ENCODE peak calls at places on chromosome 18, in seven cellular contexts. One of them, this sample, is unnamed. For H3K36me3, the result is how much of the 10 kb centered on the place peaks cover.

GRCh38 chr18:42784612-42785011 is 330.9 kb downstream of the RIT2 start:
- DNase-seq in cardiac muscle cell: no peak
- DNase-seq in transverse colon: no peak
- DNase-seq in tibial nerve: no peak
- DNase-seq in uterus: no peak
- DNase-seq in MM.1S: no peak
- DNase-seq in esophagus squamous epithelium: no peak
- DNase-seq in this sample: peak

GRCh38 chr18:63427566-63427965 is 5.3 kb upstream of the VPS4B start:
- DNase-seq in tibial nerve: no peak
- DNase-seq in transverse colon: peak
- DNase-seq in uterus: no peak
- DNase-seq in cardiac muscle cell: no peak
- DNase-seq in MM.1S: no peak
- DNase-seq in esophagus squamous epithelium: no peak
- DNase-seq in this sample: peak

GRCh38 chr18:7740815-7741214 is 173.7 kb downstream of the PTPRM start:
- DNase-seq in transverse colon: no peak
- DNase-seq in esophagus squamous epithelium: no peak
- DNase-seq in uterus: no peak
- DNase-seq in cardiac muscle cell: no peak
- DNase-seq in tibial nerve: no peak
- DNase-seq in MM.1S: no peak
- DNase-seq in this sample: no peak

GRCh38 chr18:27378396-27379094 is 193.4 kb upstream of the CHST9 start:
- DNase-seq in uterus: no peak
- DNase-seq in esophagus squamous epithelium: no peak
- DNase-seq in tibial nerve: no peak
- DNase-seq in MM.1S: no peak
- DNase-seq in transverse colon: no peak
- DNase-seq in cardiac muscle cell: peak
- DNase-seq in this sample: peak

GRCh38 chr18:44742126-44742525 is 61.4 kb downstream of the SETBP1 start:
- DNase-seq in esophagus squamous epithelium: no peak
- DNase-seq in tibial nerve: no peak
- DNase-seq in cardiac muscle cell: no peak
- DNase-seq in transverse colon: no peak
- DNase-seq in MM.1S: no peak
- DNase-seq in uterus: no peak
- DNase-seq in this sample: no peak

GRCh38 chr18:55587341-55588000 is 521 bp downstream of the TCF4 start:
- DNase-seq in uterus: peak
- DNase-seq in cardiac muscle cell: peak
- DNase-seq in esophagus squamous epithelium: no peak
- DNase-seq in tibial nerve: peak
- DNase-seq in MM.1S: peak
- DNase-seq in transverse colon: no peak
- DNase-seq in this sample: no peak

GRCh38 chr18:37438417-37439180 is 127.0 kb downstream of the CELF4 start:
- DNase-seq in esophagus squamous epithelium: no peak
- DNase-seq in transverse colon: no peak
- DNase-seq in MM.1S: no peak
- DNase-seq in cardiac muscle cell: no peak
- DNase-seq in tibial nerve: no peak
- DNase-seq in uterus: no peak
- DNase-seq in this sample: no peak

GRCh38 chr18:34626404-34627137 is 83.5 kb upstream of the DTNA start:
- DNase-seq in transverse colon: no peak
- DNase-seq in esophagus squamous epithelium: no peak
- DNase-seq in MM.1S: no peak
- DNase-seq in uterus: no peak
- DNase-seq in cardiac muscle cell: no peak
- DNase-seq in tibial nerve: no peak
- DNase-seq in this sample: peak

GRCh38 chr18:52339891-52340371 is at the start of gene DCC:
- DNase-seq in MM.1S: peak
- DNase-seq in cardiac muscle cell: peak
- DNase-seq in transverse colon: peak
- DNase-seq in uterus: no peak
- DNase-seq in esophagus squamous epithelium: no peak
- DNase-seq in tibial nerve: no peak
- DNase-seq in this sample: no peak

GRCh38 chr18:59617468-59617932 is 79.7 kb downstream of the CCBE1 start:
- DNase-seq in transverse colon: no peak
- DNase-seq in esophagus squamous epithelium: no peak
- DNase-seq in uterus: no peak
- DNase-seq in tibial nerve: no peak
- DNase-seq in cardiac muscle cell: peak
- DNase-seq in MM.1S: no peak
- DNase-seq in this sample: no peak

GRCh38 chr18:78974115-78974740 is 5.4 kb upstream of the SALL3 start:
- DNase-seq in cardiac muscle cell: no peak
- DNase-seq in esophagus squamous epithelium: no peak
- DNase-seq in uterus: no peak
- DNase-seq in tibial nerve: no peak
- DNase-seq in MM.1S: no peak
- DNase-seq in transverse colon: no peak
- DNase-seq in this sample: no peak

GRCh38 chr18:51537487-51537886 is 340.0 kb upstream of the MEX3C start:
- DNase-seq in transverse colon: peak
- DNase-seq in MM.1S: peak
- DNase-seq in uterus: no peak
- DNase-seq in cardiac muscle cell: peak
- DNase-seq in tibial nerve: no peak
- DNase-seq in esophagus squamous epithelium: no peak
- DNase-seq in this sample: no peak

GRCh38 chr18:55781481-55781957 is 193.5 kb upstream of the TCF4 start:
- DNase-seq in MM.1S: no peak
- DNase-seq in cardiac muscle cell: peak
- DNase-seq in uterus: peak
- DNase-seq in transverse colon: peak
- DNase-seq in tibial nerve: peak
- DNase-seq in esophagus squamous epithelium: no peak
- DNase-seq in this sample: no peak

GRCh38 chr18:66867653-66868052 is 263.8 kb upstream of the CDH19 start:
- DNase-seq in transverse colon: no peak
- DNase-seq in esophagus squamous epithelium: no peak
- DNase-seq in uterus: no peak
- DNase-seq in tibial nerve: no peak
- DNase-seq in MM.1S: peak
- DNase-seq in cardiac muscle cell: no peak
- DNase-seq in this sample: no peak

GRCh38 chr18:51541230-51541629 is 343.7 kb upstream of the MEX3C start:
- DNase-seq in esophagus squamous epithelium: no peak
- DNase-seq in cardiac muscle cell: no peak
- DNase-seq in MM.1S: no peak
- DNase-seq in transverse colon: no peak
- DNase-seq in uterus: no peak
- DNase-seq in tibial nerve: no peak
- DNase-seq in this sample: no peak

GRCh38 chr18:21257383-21257782 is 15.4 kb downstream of the GREB1L start:
- DNase-seq in tibial nerve: no peak
- DNase-seq in transverse colon: no peak
- DNase-seq in uterus: no peak
- DNase-seq in esophagus squamous epithelium: no peak
- DNase-seq in MM.1S: no peak
- DNase-seq in cardiac muscle cell: peak
- DNase-seq in this sample: no peak

DNA sequence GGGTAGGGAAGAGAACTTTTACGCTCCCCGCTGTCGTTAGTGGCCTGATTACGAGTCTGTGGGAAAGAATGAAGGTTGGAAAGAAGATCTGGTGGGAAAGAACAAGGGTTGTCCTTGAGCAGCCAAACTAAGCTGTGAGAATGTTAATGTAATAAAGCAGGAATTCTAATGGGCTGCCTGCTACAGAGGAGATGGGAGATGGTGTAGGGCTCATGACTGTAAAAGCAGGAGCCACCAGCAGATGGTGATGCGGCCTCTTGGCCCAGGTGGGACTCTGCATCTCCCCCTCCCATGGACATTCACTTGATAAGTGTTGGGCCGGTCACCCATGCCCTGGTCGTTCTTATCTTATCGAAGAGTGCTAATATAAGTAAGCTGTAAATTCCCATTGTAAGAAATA is 150.0 kb downstream of the NEDD4L start:
- DNase-seq in cardiac muscle cell: no peak
- DNase-seq in esophagus squamous epithelium: no peak
- DNase-seq in uterus: no peak
- DNase-seq in transverse colon: no peak
- DNase-seq in tibial nerve: no peak
- DNase-seq in MM.1S: no peak
- DNase-seq in this sample: no peak
- TF ChIP-seq CTCF in cardiac muscle cell: peak
- TF ChIP-seq CTCF in esophagus squamous epithelium: no peak
- TF ChIP-seq CTCF in uterus: peak
- TF ChIP-seq CTCF in transverse colon: no peak
- TF ChIP-seq CTCF in tibial nerve: no peak
- TF ChIP-seq CTCF in MM.1S: no peak
- TF ChIP-seq CTCF in this sample: peak

GRCh38 chr18:22318745-22319407 is 98.8 kb downstream of the CTAGE1 start:
- DNase-seq in esophagus squamous epithelium: no peak
- DNase-seq in cardiac muscle cell: peak
- DNase-seq in tibial nerve: no peak
- DNase-seq in transverse colon: no peak
- DNase-seq in uterus: peak
- DNase-seq in MM.1S: no peak
- DNase-seq in this sample: no peak

GRCh38 chr18:22311301-22311700 is 106.4 kb downstream of the CTAGE1 start:
- DNase-seq in esophagus squamous epithelium: no peak
- DNase-seq in tibial nerve: no peak
- DNase-seq in MM.1S: no peak
- DNase-seq in transverse colon: no peak
- DNase-seq in uterus: no peak
- DNase-seq in cardiac muscle cell: peak
- DNase-seq in this sample: no peak

GRCh38 chr18:22314001-22314400 is 103.7 kb downstream of the CTAGE1 start:
- DNase-seq in uterus: peak
- DNase-seq in MM.1S: no peak
- DNase-seq in cardiac muscle cell: peak
- DNase-seq in esophagus squamous epithelium: no peak
- DNase-seq in tibial nerve: no peak
- DNase-seq in transverse colon: no peak
- DNase-seq in this sample: no peak

GRCh38 chr18:22309191-22309590 is 108.5 kb downstream of the CTAGE1 start:
- DNase-seq in esophagus squamous epithelium: no peak
- DNase-seq in MM.1S: no peak
- DNase-seq in cardiac muscle cell: peak
- DNase-seq in uterus: peak
- DNase-seq in transverse colon: no peak
- DNase-seq in tibial nerve: no peak
- DNase-seq in this sample: no peak

DNA sequence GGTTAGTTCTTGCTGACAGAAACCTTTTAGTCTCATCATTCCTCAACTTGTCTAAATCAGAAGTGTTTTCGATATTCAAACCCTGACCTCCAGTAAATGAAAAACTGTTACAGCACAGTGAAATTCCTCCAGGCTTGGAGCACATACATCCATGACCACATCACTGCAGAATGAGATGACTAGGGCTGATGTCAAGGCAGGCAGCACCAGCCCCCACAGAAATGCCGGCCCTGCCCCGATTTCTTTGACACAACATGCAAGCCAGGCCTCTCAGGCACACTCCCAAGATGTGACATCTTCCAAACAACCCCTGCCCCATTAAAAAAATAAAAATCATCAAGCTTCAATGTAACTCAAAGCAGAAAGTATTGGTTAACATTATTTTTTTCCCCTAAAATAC is 103.3 kb downstream of the CTAGE1 start:
- DNase-seq in tibial nerve: no peak
- DNase-seq in esophagus squamous epithelium: no peak
- DNase-seq in transverse colon: no peak
- DNase-seq in uterus: peak
- DNase-seq in MM.1S: no peak
- DNase-seq in cardiac muscle cell: peak
- DNase-seq in this sample: no peak
- H3K36me3 ChIP-seq in tibial nerve: under half
- H3K36me3 ChIP-seq in esophagus squamous epithelium: under half
- H3K36me3 ChIP-seq in transverse colon: under half
- H3K36me3 ChIP-seq in uterus: under half
- H3K36me3 ChIP-seq in MM.1S: under half
- H3K36me3 ChIP-seq in cardiac muscle cell: under half
- H3K36me3 ChIP-seq in this sample: under half

DNA sequence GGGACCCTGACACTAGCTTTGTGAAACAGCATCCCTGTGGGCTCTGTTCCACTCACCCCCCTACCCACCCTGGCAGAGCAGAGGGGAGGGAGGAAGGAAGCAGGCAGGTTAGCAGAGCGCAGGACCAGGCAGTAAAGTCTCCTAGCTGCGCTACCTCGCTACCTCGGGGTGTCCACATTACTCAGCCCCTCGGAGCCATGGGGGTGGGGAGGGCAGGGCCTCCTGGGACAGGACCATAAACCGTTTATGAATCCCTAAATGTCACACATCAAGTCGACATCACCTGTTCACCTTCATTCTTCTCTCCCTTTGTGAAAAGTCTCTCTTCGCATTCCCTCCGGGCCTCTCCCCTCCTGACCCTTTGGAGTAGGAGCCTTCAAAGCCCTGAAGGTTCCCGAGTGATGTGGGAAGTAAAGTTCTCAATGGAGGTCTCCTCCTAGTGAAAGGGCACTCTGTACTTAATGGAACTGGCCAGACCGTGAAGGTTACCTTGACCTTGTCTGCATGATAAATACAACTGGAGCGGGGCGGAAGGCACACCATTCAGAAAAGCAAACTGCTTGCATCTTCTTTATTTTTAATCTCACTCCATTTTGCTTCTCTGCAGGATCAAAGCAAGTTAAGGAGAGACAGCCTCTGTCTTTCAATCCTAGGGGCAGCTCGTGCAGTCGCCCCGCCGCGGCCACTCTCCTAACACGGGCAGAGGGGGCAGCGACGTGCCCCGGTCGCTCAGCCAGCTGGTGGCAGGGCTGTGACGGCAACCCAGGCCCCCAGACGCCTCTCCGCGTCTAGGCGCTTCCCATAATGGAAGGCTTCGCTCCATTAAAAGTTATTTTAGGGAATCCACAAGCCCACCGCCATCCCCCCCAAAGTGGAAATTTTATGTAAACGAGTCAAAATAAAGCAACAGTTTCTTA is 23.8 kb upstream of the SMAD7 start:
- DNase-seq in uterus: no peak
- DNase-seq in cardiac muscle cell: no peak
- DNase-seq in tibial nerve: no peak
- DNase-seq in transverse colon: no peak
- DNase-seq in esophagus squamous epithelium: no peak
- DNase-seq in MM.1S: no peak
- DNase-seq in this sample: no peak
- H3K4me3 ChIP-seq in uterus: peak
- H3K4me3 ChIP-seq in cardiac muscle cell: peak
- H3K4me3 ChIP-seq in tibial nerve: peak
- H3K4me3 ChIP-seq in transverse colon: no peak
- H3K4me3 ChIP-seq in esophagus squamous epithelium: no peak
- H3K4me3 ChIP-seq in MM.1S: no peak
- H3K4me3 ChIP-seq in this sample: peak

DNA sequence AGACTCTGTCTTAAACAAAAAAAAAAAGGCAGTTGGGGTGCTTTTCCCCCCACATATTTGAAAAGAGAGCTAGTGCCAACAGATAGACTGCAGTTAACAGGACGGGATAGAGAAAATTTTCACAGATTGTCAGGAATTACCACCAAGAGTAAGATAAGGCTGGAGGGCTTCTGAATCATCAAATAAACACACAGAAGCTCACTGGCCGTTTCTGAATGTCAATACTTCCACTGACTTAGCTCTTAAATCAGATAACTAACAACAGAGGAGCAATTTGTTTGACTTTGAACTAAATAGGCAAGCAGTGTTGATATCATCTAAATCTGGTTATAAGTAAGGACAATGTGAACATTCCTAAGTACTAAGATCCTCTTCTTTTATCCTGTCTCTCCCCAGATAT is 34.7 kb downstream of the PIEZO2 start:
- DNase-seq in transverse colon: no peak
- DNase-seq in cardiac muscle cell: peak
- DNase-seq in MM.1S: no peak
- DNase-seq in uterus: no peak
- DNase-seq in tibial nerve: no peak
- DNase-seq in esophagus squamous epithelium: no peak
- DNase-seq in this sample: no peak
- TF ChIP-seq CTCF in transverse colon: no peak
- TF ChIP-seq CTCF in cardiac muscle cell: no peak
- TF ChIP-seq CTCF in MM.1S: no peak
- TF ChIP-seq CTCF in uterus: no peak
- TF ChIP-seq CTCF in tibial nerve: no peak
- TF ChIP-seq CTCF in esophagus squamous epithelium: no peak
- TF ChIP-seq CTCF in this sample: no peak

This sample was measured in kidney epithelial cell.